ENCODE peak calls at places on chromosomes 11 and 22, in eight cellular contexts. One of them, this sample, is unnamed.
A peak's percentile ranks its signal among the peaks of the same experiment; 100 is the strongest.

GRCh38 chr11:95596011-95596489 is 193.5 kb downstream of the FAM76B start:
- DNase-seq in activated naive CD4-positive, alpha-beta T cell treated with anti-CD3 and anti-CD28 coated beads, Interleukin-2, amount 10 ng/mL, durations not matched to agents 7 days and 5 days: no peak
- DNase-seq in HTR-8/SVneo: no peak
- DNase-seq in cardiac septum: no peak
- DNase-seq in substantia nigra: no peak
- DNase-seq in NCI-H2171 treated with DMSO at 0.1 percent for 48 hours: no peak
- DNase-seq in mesendoderm: peak; percentile 3
- DNase-seq in hepatocyte: peak; percentile 45
- DNase-seq in this sample: no peak

GRCh38 chr11:130246719-130247118 is 68.0 kb downstream of the ZBTB44 start:
- DNase-seq in mesendoderm: no peak
- DNase-seq in activated naive CD4-positive, alpha-beta T cell treated with anti-CD3 and anti-CD28 coated beads, Interleukin-2, amount 10 ng/mL, durations not matched to agents 7 days and 5 days: no peak
- DNase-seq in hepatocyte: no peak
- DNase-seq in substantia nigra: no peak
- DNase-seq in cardiac septum: no peak
- DNase-seq in HTR-8/SVneo: no peak
- DNase-seq in NCI-H2171 treated with DMSO at 0.1 percent for 48 hours: no peak
- DNase-seq in this sample: no peak

GRCh38 chr11:68406318-68407313 is 53.9 kb upstream of the PPP6R3 start:
- DNase-seq in mesendoderm: no peak
- DNase-seq in cardiac septum: no peak
- DNase-seq in HTR-8/SVneo: no peak
- DNase-seq in hepatocyte: peak; percentile 42
- DNase-seq in NCI-H2171 treated with DMSO at 0.1 percent for 48 hours: no peak
- DNase-seq in activated naive CD4-positive, alpha-beta T cell treated with anti-CD3 and anti-CD28 coated beads, Interleukin-2, amount 10 ng/mL, durations not matched to agents 7 days and 5 days: no peak
- DNase-seq in substantia nigra: no peak
- DNase-seq in this sample: no peak

GRCh38 chr11:30171661-30172060 is 59.2 kb upstream of the FSHB start:
- DNase-seq in substantia nigra: no peak
- DNase-seq in NCI-H2171 treated with DMSO at 0.1 percent for 48 hours: no peak
- DNase-seq in activated naive CD4-positive, alpha-beta T cell treated with anti-CD3 and anti-CD28 coated beads, Interleukin-2, amount 10 ng/mL, durations not matched to agents 7 days and 5 days: no peak
- DNase-seq in cardiac septum: no peak
- DNase-seq in mesendoderm: no peak
- DNase-seq in HTR-8/SVneo: no peak
- DNase-seq in hepatocyte: peak; percentile 48
- DNase-seq in this sample: no peak

GRCh38 chr22:48685767-48686166 is 1141.9 kb downstream of the BRD1 start:
- DNase-seq in hepatocyte: no peak
- DNase-seq in activated naive CD4-positive, alpha-beta T cell treated with anti-CD3 and anti-CD28 coated beads, Interleukin-2, amount 10 ng/mL, durations not matched to agents 7 days and 5 days: no peak
- DNase-seq in NCI-H2171 treated with DMSO at 0.1 percent for 48 hours: no peak
- DNase-seq in HTR-8/SVneo: no peak
- DNase-seq in mesendoderm: no peak
- DNase-seq in cardiac septum: no peak
- DNase-seq in substantia nigra: no peak
- DNase-seq in this sample: no peak

GRCh38 chr11:57315491-57315890 is 9.3 kb downstream of the TNKS1BP1 start:
- DNase-seq in cardiac septum: no peak
- DNase-seq in HTR-8/SVneo: no peak
- DNase-seq in mesendoderm: peak; percentile 82
- DNase-seq in hepatocyte: no peak
- DNase-seq in activated naive CD4-positive, alpha-beta T cell treated with anti-CD3 and anti-CD28 coated beads, Interleukin-2, amount 10 ng/mL, durations not matched to agents 7 days and 5 days: peak; percentile 50
- DNase-seq in NCI-H2171 treated with DMSO at 0.1 percent for 48 hours: no peak
- DNase-seq in substantia nigra: no peak
- DNase-seq in this sample: no peak

GRCh38 chr11:88042238-88043032 is 132.8 kb downstream of the RAB38 start:
- DNase-seq in cardiac septum: no peak
- DNase-seq in substantia nigra: no peak
- DNase-seq in mesendoderm: peak; percentile 90
- DNase-seq in NCI-H2171 treated with DMSO at 0.1 percent for 48 hours: no peak
- DNase-seq in hepatocyte: peak; percentile 7
- DNase-seq in activated naive CD4-positive, alpha-beta T cell treated with anti-CD3 and anti-CD28 coated beads, Interleukin-2, amount 10 ng/mL, durations not matched to agents 7 days and 5 days: no peak
- DNase-seq in HTR-8/SVneo: no peak
- DNase-seq in this sample: no peak

GRCh38 chr11:2314136-2314524 is 12.3 kb downstream of the TSPAN32 start:
- DNase-seq in substantia nigra: no peak
- DNase-seq in NCI-H2171 treated with DMSO at 0.1 percent for 48 hours: peak; percentile 3
- DNase-seq in cardiac septum: no peak
- DNase-seq in HTR-8/SVneo: no peak
- DNase-seq in mesendoderm: no peak
- DNase-seq in activated naive CD4-positive, alpha-beta T cell treated with anti-CD3 and anti-CD28 coated beads, Interleukin-2, amount 10 ng/mL, durations not matched to agents 7 days and 5 days: peak; percentile 20
- DNase-seq in hepatocyte: no peak
- DNase-seq in this sample: no peak

GRCh38 chr11:56961609-56962008 is 27.1 kb upstream of the OR5AK2 start:
- DNase-seq in substantia nigra: no peak
- DNase-seq in NCI-H2171 treated with DMSO at 0.1 percent for 48 hours: no peak
- DNase-seq in HTR-8/SVneo: no peak
- DNase-seq in activated naive CD4-positive, alpha-beta T cell treated with anti-CD3 and anti-CD28 coated beads, Interleukin-2, amount 10 ng/mL, durations not matched to agents 7 days and 5 days: no peak
- DNase-seq in cardiac septum: no peak
- DNase-seq in hepatocyte: no peak
- DNase-seq in mesendoderm: no peak
- DNase-seq in this sample: no peak

GRCh38 chr11:71060358-71060757 is 192.0 kb downstream of the SHANK2 start:
- DNase-seq in HTR-8/SVneo: no peak
- DNase-seq in activated naive CD4-positive, alpha-beta T cell treated with anti-CD3 and anti-CD28 coated beads, Interleukin-2, amount 10 ng/mL, durations not matched to agents 7 days and 5 days: no peak
- DNase-seq in hepatocyte: no peak
- DNase-seq in substantia nigra: no peak
- DNase-seq in cardiac septum: no peak
- DNase-seq in NCI-H2171 treated with DMSO at 0.1 percent for 48 hours: no peak
- DNase-seq in mesendoderm: no peak
- DNase-seq in this sample: no peak

GRCh38 chr22:42949159-42949558 is 65.8 kb downstream of the PACSIN2 start:
- DNase-seq in hepatocyte: no peak
- DNase-seq in cardiac septum: no peak
- DNase-seq in mesendoderm: peak; percentile 58
- DNase-seq in activated naive CD4-positive, alpha-beta T cell treated with anti-CD3 and anti-CD28 coated beads, Interleukin-2, amount 10 ng/mL, durations not matched to agents 7 days and 5 days: no peak
- DNase-seq in NCI-H2171 treated with DMSO at 0.1 percent for 48 hours: no peak
- DNase-seq in substantia nigra: no peak
- DNase-seq in HTR-8/SVneo: no peak
- DNase-seq in this sample: no peak

GRCh38 chr11:64007629-64008282 is 21.5 kb downstream of the OTUB1 start:
- DNase-seq in mesendoderm: peak; percentile 83
- DNase-seq in HTR-8/SVneo: no peak
- DNase-seq in substantia nigra: no peak
- DNase-seq in hepatocyte: peak; percentile 85
- DNase-seq in cardiac septum: peak; percentile 87
- DNase-seq in NCI-H2171 treated with DMSO at 0.1 percent for 48 hours: no peak
- DNase-seq in activated naive CD4-positive, alpha-beta T cell treated with anti-CD3 and anti-CD28 coated beads, Interleukin-2, amount 10 ng/mL, durations not matched to agents 7 days and 5 days: no peak
- DNase-seq in this sample: peak; percentile 40

GRCh38 chr11:107999759-108000455 is 8.8 kb upstream of the CUL5 start:
- DNase-seq in NCI-H2171 treated with DMSO at 0.1 percent for 48 hours: peak; percentile 55
- DNase-seq in HTR-8/SVneo: peak; percentile 88
- DNase-seq in activated naive CD4-positive, alpha-beta T cell treated with anti-CD3 and anti-CD28 coated beads, Interleukin-2, amount 10 ng/mL, durations not matched to agents 7 days and 5 days: peak; percentile 54
- DNase-seq in hepatocyte: peak; percentile 71
- DNase-seq in mesendoderm: peak; percentile 92
- DNase-seq in cardiac septum: no peak
- DNase-seq in substantia nigra: no peak
- DNase-seq in this sample: peak; percentile 72

GRCh38 chr11:69328231-69328630 is 34.3 kb downstream of the MYEOV start:
- DNase-seq in hepatocyte: no peak
- DNase-seq in activated naive CD4-positive, alpha-beta T cell treated with anti-CD3 and anti-CD28 coated beads, Interleukin-2, amount 10 ng/mL, durations not matched to agents 7 days and 5 days: no peak
- DNase-seq in mesendoderm: no peak
- DNase-seq in NCI-H2171 treated with DMSO at 0.1 percent for 48 hours: no peak
- DNase-seq in cardiac septum: no peak
- DNase-seq in substantia nigra: no peak
- DNase-seq in HTR-8/SVneo: no peak
- DNase-seq in this sample: no peak

GRCh38 chr11:79055866-79056632 is 384.8 kb downstream of the TENM4 start:
- DNase-seq in mesendoderm: no peak
- DNase-seq in NCI-H2171 treated with DMSO at 0.1 percent for 48 hours: no peak
- DNase-seq in HTR-8/SVneo: no peak
- DNase-seq in activated naive CD4-positive, alpha-beta T cell treated with anti-CD3 and anti-CD28 coated beads, Interleukin-2, amount 10 ng/mL, durations not matched to agents 7 days and 5 days: no peak
- DNase-seq in substantia nigra: no peak
- DNase-seq in cardiac septum: no peak
- DNase-seq in hepatocyte: no peak
- DNase-seq in this sample: no peak

GRCh38 chr11:113241190-113242051 is 73.0 kb upstream of the TTC12 start:
- DNase-seq in HTR-8/SVneo: no peak
- DNase-seq in mesendoderm: peak; percentile 50
- DNase-seq in substantia nigra: no peak
- DNase-seq in cardiac septum: no peak
- DNase-seq in NCI-H2171 treated with DMSO at 0.1 percent for 48 hours: peak; percentile 84
- DNase-seq in activated naive CD4-positive, alpha-beta T cell treated with anti-CD3 and anti-CD28 coated beads, Interleukin-2, amount 10 ng/mL, durations not matched to agents 7 days and 5 days: no peak
- DNase-seq in hepatocyte: no peak
- DNase-seq in this sample: no peak

GRCh38 chr11:109794501-109794900 is 298.7 kb upstream of the ZC3H12C start:
- DNase-seq in activated naive CD4-positive, alpha-beta T cell treated with anti-CD3 and anti-CD28 coated beads, Interleukin-2, amount 10 ng/mL, durations not matched to agents 7 days and 5 days: no peak
- DNase-seq in HTR-8/SVneo: no peak
- DNase-seq in hepatocyte: no peak
- DNase-seq in substantia nigra: no peak
- DNase-seq in NCI-H2171 treated with DMSO at 0.1 percent for 48 hours: no peak
- DNase-seq in mesendoderm: no peak
- DNase-seq in cardiac septum: no peak
- DNase-seq in this sample: no peak

GRCh38 chr11:117835576-117835975 is 11.0 kb upstream of the FXYD2 start:
- DNase-seq in NCI-H2171 treated with DMSO at 0.1 percent for 48 hours: no peak
- DNase-seq in substantia nigra: no peak
- DNase-seq in hepatocyte: no peak
- DNase-seq in cardiac septum: peak; percentile 15
- DNase-seq in activated naive CD4-positive, alpha-beta T cell treated with anti-CD3 and anti-CD28 coated beads, Interleukin-2, amount 10 ng/mL, durations not matched to agents 7 days and 5 days: no peak
- DNase-seq in mesendoderm: no peak
- DNase-seq in HTR-8/SVneo: no peak
- DNase-seq in this sample: no peak

GRCh38 chr11:102582140-102582539 is 43.0 kb downstream of the MMP20 start:
- DNase-seq in hepatocyte: no peak
- DNase-seq in mesendoderm: no peak
- DNase-seq in HTR-8/SVneo: no peak
- DNase-seq in cardiac septum: no peak
- DNase-seq in NCI-H2171 treated with DMSO at 0.1 percent for 48 hours: no peak
- DNase-seq in activated naive CD4-positive, alpha-beta T cell treated with anti-CD3 and anti-CD28 coated beads, Interleukin-2, amount 10 ng/mL, durations not matched to agents 7 days and 5 days: no peak
- DNase-seq in substantia nigra: no peak
- DNase-seq in this sample: no peak

GRCh38 chr11:132858203-132858602 is 674.1 kb downstream of the OPCML start:
- DNase-seq in hepatocyte: peak; percentile 42
- DNase-seq in cardiac septum: no peak
- DNase-seq in substantia nigra: no peak
- DNase-seq in activated naive CD4-positive, alpha-beta T cell treated with anti-CD3 and anti-CD28 coated beads, Interleukin-2, amount 10 ng/mL, durations not matched to agents 7 days and 5 days: no peak
- DNase-seq in mesendoderm: peak; percentile 91
- DNase-seq in HTR-8/SVneo: peak; percentile 17
- DNase-seq in NCI-H2171 treated with DMSO at 0.1 percent for 48 hours: no peak
- DNase-seq in this sample: no peak

GRCh38 chr22:50275181-50276055 is 5.2 kb upstream of the MAPK11 start:
- DNase-seq in substantia nigra: no peak
- DNase-seq in hepatocyte: no peak
- DNase-seq in NCI-H2171 treated with DMSO at 0.1 percent for 48 hours: no peak
- DNase-seq in cardiac septum: no peak
- DNase-seq in HTR-8/SVneo: no peak
- DNase-seq in activated naive CD4-positive, alpha-beta T cell treated with anti-CD3 and anti-CD28 coated beads, Interleukin-2, amount 10 ng/mL, durations not matched to agents 7 days and 5 days: no peak
- DNase-seq in mesendoderm: no peak
- DNase-seq in this sample: no peak

This sample was measured in HAP-1.